ENCODE peak calls at places on chromosomes 1 and 21, in nine cellular contexts. Q is GM23248, L is astrocyte, O is HCT116, T is IMR-90, Y is H9, J is mesenchymal stem cell, C is adipocyte, V is fibroblast of lung. U is an unnamed sample. For H3K4me1 and H3K27me3, the result is how much of the 10 kb centered on the place peaks cover.

GRCh38 chr1:20370628-20371200 is 80.0 kb downstream of the VWA5B1 start:
- DNase-seq in V (no peak), O (no peak), J (no peak), C (peak), L (no peak), Q (no peak), T (no peak), Y (no peak), U (no peak)

GRCh38 chr1:160070243-160071163 is 543 bp upstream of the KCNJ10 start:
- DNase-seq in Y (peak), Q (peak), O (no peak), V (peak), L (peak), J (peak), C (peak), T (peak), U (peak)

GRCh38 chr21:36738489-36739126 is 39.7 kb downstream of the SIM2 start:
- DNase-seq in J (no peak), L (no peak), Q (no peak), T (no peak), Y (no peak), O (no peak), V (no peak), C (no peak), U (no peak)

GRCh38 chr21:45522986-45523385 is 19.3 kb downstream of the SLC19A1 start:
- DNase-seq in V (no peak), O (no peak), L (no peak), J (no peak), T (no peak), C (no peak), Y (no peak), Q (no peak), U (no peak)

GRCh38 chr1:143735764-143736461 is 235.9 kb downstream of the FAM72C start:
- DNase-seq in T (no peak), V (no peak), C (peak), J (no peak), Q (peak), Y (no peak), O (no peak), L (no peak), U (no peak)

GRCh38 chr1:8343464-8344001 is 25.6 kb downstream of the SLC45A1 start:
- DNase-seq in Q (peak), O (peak), J (peak), T (peak), L (peak), Y (peak), C (peak), V (peak), U (no peak)

GRCh38 chr1:214292317-214292716 is 11.4 kb downstream of the SMYD2 start:
- DNase-seq in Q (peak), V (peak), Y (no peak), C (no peak), O (no peak), J (peak), L (no peak), T (peak), U (no peak)

GRCh38 chr1:165726841-165727240 is 28.5 kb upstream of the ALDH9A1 start:
- DNase-seq in T (no peak), O (no peak), Y (no peak), V (no peak), Q (no peak), L (no peak), J (no peak), C (no peak), U (no peak)

GRCh38 chr1:209434631-209435217 is 148.8 kb upstream of the CAMK1G start:
- DNase-seq in Q (no peak), C (no peak), L (no peak), J (no peak), O (no peak), V (no peak), T (no peak), Y (no peak), U (no peak)

GRCh38 chr1:227778401-227778947 is 37.0 kb upstream of the PRSS38 start:
- DNase-seq in L (peak), T (peak), V (peak), Q (peak), O (no peak), J (peak), C (peak), Y (no peak), U (no peak)

GRCh38 chr1:167797005-167797404 is 75.2 kb downstream of the MPZL1 start:
- DNase-seq in Y (peak), Q (peak), J (peak), C (peak), O (no peak), V (peak), T (peak), L (peak), U (peak)

GRCh38 chr1:175221548-175222175 is 29.1 kb upstream of the KIAA0040 start:
- DNase-seq in L (peak), C (no peak), Q (peak), J (no peak), V (peak), Y (peak), O (no peak), T (no peak), U (peak)

GRCh38 chr1:1003618-1004419 is 3.9 kb upstream of the HES4 start:
- DNase-seq in L (no peak), Y (peak), C (no peak), O (no peak), Q (no peak), V (no peak), J (no peak), T (no peak), U (no peak)

GRCh38 chr21:42818328-42818749 is 61.0 kb downstream of the WDR4 start:
- DNase-seq in O (peak), V (peak), C (peak), Q (peak), Y (peak), J (peak), L (peak), T (peak), U (peak)

GRCh38 chr21:37702241-37702640 is 214.0 kb downstream of the KCNJ6 start:
- DNase-seq in L (no peak), V (no peak), C (no peak), Y (no peak), T (no peak), Q (no peak), J (no peak), O (no peak), U (no peak)

GRCh38 chr1:180248731-180249681 is 18.9 kb downstream of the LHX4 start:
- DNase-seq in T (no peak), Q (peak), J (no peak), Y (peak), C (no peak), V (no peak), O (no peak), L (no peak), U (no peak)

GRCh38 chr1:212229654-212230053 is 55.6 kb upstream of the PPP2R5A start:
- DNase-seq in T (peak), C (peak), Y (no peak), V (no peak), O (no peak), L (peak), Q (peak), J (peak), U (no peak)

GRCh38 chr1:57711326-57711725 is 287.5 kb upstream of the DAB1 start:
- DNase-seq in O (no peak), Y (no peak), Q (no peak), T (no peak), J (no peak), C (no peak), L (no peak), V (no peak), U (no peak)

GRCh38 chr1:27077968-27078367 is 65.3 kb upstream of the TENT5B start:
- DNase-seq in Y (no peak), V (no peak), J (no peak), C (no peak), Q (no peak), L (no peak), O (no peak), T (no peak), U (no peak)

GRCh38 chr1:246689409-246689997 is 34.7 kb upstream of the SCCPDH start:
- DNase-seq in Q (peak), O (peak), T (peak), V (peak), J (peak), L (peak), Y (peak), C (peak), U (peak)

GRCh38 chr21:37087188-37087587 is 14.1 kb downstream of the TTC3 start:
- DNase-seq in O (peak), L (peak), T (peak), Y (no peak), Q (peak), V (peak), C (peak), J (peak), U (no peak)

GRCh38 chr1:160826546-160826945 is 30.6 kb downstream of the LY9 start:
- DNase-seq in J (peak), L (peak), C (no peak), O (no peak), Q (no peak), T (no peak), V (no peak), Y (no peak), U (no peak)

GRCh38 chr1:201219481-201220387 is 29.1 kb downstream of the IGFN1 start:
- DNase-seq in V (no peak), T (no peak), J (no peak), Q (no peak), C (no peak), Y (no peak), L (no peak), O (no peak), U (no peak)

GRCh38 chr1:160095382-160096105 is 2.9 kb downstream of the IGSF8 start:
- DNase-seq in C (no peak), V (no peak), T (no peak), Y (peak), L (no peak), J (no peak), O (no peak), Q (no peak), U (peak)

GRCh38 chr1:15336866-15337265 is 72.8 kb upstream of the EFHD2 start:
- DNase-seq in Y (no peak), C (no peak), V (no peak), Q (no peak), J (no peak), L (no peak), O (no peak), T (no peak), U (no peak)

GRCh38 chr1:43445618-43446387 is 7.9 kb downstream of the HYI start:
- DNase-seq in Q (no peak), O (no peak), Y (peak), C (no peak), J (no peak), T (peak), V (no peak), L (no peak), U (no peak)

GRCh38 chr1:153474349-153474748 is 13.9 kb upstream of the S100A7 start:
- DNase-seq in J (no peak), O (no peak), T (no peak), Q (peak), Y (no peak), V (no peak), L (no peak), C (no peak), U (no peak)

GRCh38 chr21:26845066-26845749 is at the start of gene ADAMTS1:
- DNase-seq in T (peak), Y (peak), Q (peak), C (peak), L (peak), V (peak), O (no peak), J (peak), U (peak)

GRCh38 chr21:42593007-42593814 is 60.2 kb upstream of the PDE9A start:
- DNase-seq in J (peak), Y (peak), C (peak), Q (peak), L (no peak), V (peak), O (peak), T (peak), U (peak)

GRCh38 chr1:76292418-76293184 is 218.1 kb downstream of the ST6GALNAC3 start:
- DNase-seq in O (no peak), V (no peak), T (no peak), C (no peak), Y (no peak), L (no peak), Q (no peak), J (no peak), U (no peak)

GRCh38 chr1:205518616-205519540 is 14.4 kb downstream of the CDK18 start:
- DNase-seq in J (no peak), T (no peak), V (no peak), L (no peak), C (no peak), O (no peak), Q (no peak), Y (no peak), U (no peak)

GRCh38 chr1:205519541-205520131 is 15.2 kb downstream of the CDK18 start:
- DNase-seq in O (no peak), V (peak), Q (no peak), J (peak), T (no peak), L (no peak), Y (peak), C (no peak), U (peak)

GRCh38 chr1:205516362-205516761 is 11.9 kb downstream of the CDK18 start:
- DNase-seq in J (no peak), V (no peak), T (no peak), C (no peak), Q (no peak), Y (no peak), O (no peak), L (no peak), U (no peak)

GRCh38 chr1:205517288-205517687 is 12.8 kb downstream of the CDK18 start:
- DNase-seq in Y (no peak), C (no peak), V (no peak), L (no peak), O (no peak), Q (no peak), J (no peak), T (no peak), U (no peak)

DNA sequence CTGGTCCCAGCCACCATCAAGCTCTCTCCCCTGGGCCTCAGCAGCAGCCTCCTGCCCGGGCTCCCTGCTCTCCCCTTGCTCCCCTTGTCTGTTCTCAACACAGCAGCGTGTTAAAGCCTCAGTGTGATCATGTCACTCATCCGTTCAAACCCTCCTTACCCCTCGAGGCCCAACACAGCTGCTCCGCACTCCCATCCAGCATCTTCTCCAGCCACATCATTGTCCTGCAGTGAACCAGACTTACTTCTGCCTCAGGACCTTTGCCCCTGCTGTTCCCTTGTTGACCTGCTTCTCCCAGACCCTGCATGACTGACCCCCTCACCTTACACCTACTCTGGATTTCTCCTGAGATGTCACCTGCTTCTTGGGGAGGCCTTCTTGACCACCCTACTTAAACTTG is 13.3 kb downstream of the CDK18 start:
- DNase-seq in O (no peak), J (no peak), L (no peak), T (no peak), Q (no peak), Y (no peak), V (no peak), C (no peak), U (no peak)
- H3K4me1 ChIP-seq in O (under half), J (under half), L (under half), T (under half), Q (under half), Y (under half), V (under half), C (under half), U (under half)

GRCh38 chr1:217136895-217137205 is 413.6 kb upstream of the ESRRG start:
- DNase-seq in O (no peak), Y (peak), L (no peak), C (no peak), J (no peak), Q (no peak), V (no peak), T (no peak), U (no peak)

GRCh38 chr1:217138173-217138838 is 415.1 kb upstream of the ESRRG start:
- DNase-seq in Q (no peak), L (no peak), O (no peak), C (no peak), Y (no peak), V (no peak), T (no peak), J (no peak), U (no peak)

GRCh38 chr1:217135987-217136894 is 413.0 kb upstream of the ESRRG start:
- DNase-seq in Q (no peak), L (no peak), Y (peak), O (no peak), V (no peak), T (no peak), C (no peak), J (no peak), U (no peak)

GRCh38 chr1:217138839-217139466 is 415.7 kb upstream of the ESRRG start:
- DNase-seq in J (no peak), C (no peak), L (no peak), O (no peak), Q (no peak), V (no peak), T (no peak), Y (no peak), U (no peak)

DNA sequence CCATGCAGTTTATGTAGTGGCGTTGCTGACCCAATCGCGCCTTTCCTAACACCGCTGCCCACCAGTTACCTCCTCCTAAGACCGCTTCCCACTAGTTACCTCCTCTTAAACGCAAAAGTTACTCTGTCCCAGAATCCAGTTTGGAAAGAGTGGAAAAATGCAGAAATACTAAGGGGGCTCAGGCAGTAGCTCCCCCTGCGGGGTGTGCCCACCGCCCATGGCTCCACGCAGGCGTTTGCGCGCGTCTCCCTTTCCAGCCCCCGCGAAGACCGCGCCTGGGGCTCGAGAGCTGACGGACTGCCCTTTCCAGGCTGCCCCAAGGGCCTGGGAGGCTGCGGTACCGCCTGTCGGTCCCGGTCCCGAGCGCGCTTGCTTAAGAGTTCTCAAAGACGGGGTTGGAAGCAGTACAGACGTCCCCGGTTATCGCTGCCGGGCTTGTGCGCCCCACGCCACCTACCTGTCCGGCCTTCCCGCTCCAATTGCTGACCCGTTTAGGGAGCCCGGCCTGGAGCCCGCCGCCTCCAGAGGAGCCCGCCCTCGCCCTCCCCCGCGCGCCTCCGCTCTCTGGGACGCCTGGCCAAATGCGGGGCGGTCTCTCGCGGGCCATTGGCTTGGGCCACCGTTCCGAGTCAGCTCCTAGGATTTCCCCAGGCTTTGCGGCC is 414.1 kb upstream of the ESRRG start:
- DNase-seq in Q (no peak), Y (peak), J (no peak), O (no peak), C (no peak), V (no peak), T (no peak), L (no peak), U (no peak)
- H3K27me3 ChIP-seq in Q (half or more), Y (half or more), J (half or more), O (under half), C (half or more), V (under half), T (under half), L (half or more), U (half or more)

GRCh38 chr1:240031009-240031408 is 60.7 kb upstream of the FMN2 start:
- DNase-seq in Y (no peak), O (no peak), T (peak), V (peak), C (peak), J (peak), Q (peak), L (peak), U (no peak)
- H3K9ac ChIP-seq in Y (no peak), O (no peak), T (no peak), V (no peak), C (no peak), J (peak), Q (no peak), L (peak), U (no peak)

DNA sequence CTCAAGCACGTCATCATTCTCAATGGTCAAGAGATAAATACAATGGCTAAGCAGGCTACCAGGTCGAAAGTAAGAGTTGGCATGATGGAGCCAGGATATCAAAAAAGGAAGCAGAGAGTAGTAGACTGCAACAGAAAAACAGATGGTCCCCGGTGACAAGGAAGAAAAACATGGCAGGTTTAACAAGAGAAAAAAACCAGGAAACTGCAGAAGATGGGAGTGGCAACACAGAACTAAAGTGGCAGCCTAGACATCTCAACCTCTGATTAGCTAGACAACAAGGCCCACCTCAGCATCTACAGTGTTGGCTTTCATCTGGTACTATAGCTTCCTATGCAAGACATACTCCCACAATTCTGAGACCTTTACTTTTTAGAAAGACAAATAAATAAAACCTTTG is 3.1 kb downstream of the UBR4 start:
- DNase-seq in O (no peak), C (no peak), L (no peak), J (no peak), T (no peak), V (no peak), Y (no peak), Q (no peak), U (no peak)
- H3K4me1 ChIP-seq in O (under half), C (under half), L (under half), J (under half), T (under half), V (under half), Y (under half), Q (half or more), U (under half)

DNA sequence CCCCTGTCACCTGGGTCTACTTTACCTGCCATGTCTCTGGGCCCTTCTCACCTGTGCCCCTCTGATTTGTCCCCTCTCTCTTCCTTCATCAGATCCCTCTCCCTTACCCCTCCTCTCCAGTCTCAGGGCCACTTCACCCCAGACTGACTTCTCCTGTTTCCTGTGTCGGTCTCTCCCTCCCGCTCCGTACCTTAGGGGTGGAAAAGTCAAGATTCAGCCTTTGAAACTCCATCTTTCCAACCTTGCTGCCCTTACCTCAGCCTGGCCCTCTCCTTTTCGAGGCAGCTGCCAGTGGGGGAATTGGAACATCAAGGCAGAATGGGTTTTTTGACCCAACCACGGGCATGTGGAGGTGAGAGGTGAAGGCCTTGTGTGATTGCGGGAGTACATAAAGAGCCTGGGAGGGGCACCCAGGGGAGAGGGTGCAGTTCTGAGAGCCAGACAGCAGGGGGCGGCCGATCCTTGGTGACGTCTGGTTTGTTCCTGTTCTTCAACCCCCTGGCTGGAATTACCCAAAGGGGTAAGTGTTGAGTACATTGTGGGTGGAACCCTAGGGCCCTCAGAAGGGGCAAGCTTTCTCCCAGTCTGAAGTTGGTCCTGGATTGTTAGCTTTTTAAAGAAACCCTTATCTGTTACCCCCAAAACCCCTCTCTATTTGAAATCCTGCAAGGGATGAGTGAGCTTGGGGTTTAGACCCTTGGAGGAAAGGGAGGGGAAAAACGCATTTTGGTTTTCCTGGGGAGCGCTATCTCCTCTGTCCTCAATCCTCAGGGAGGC is 12.3 kb upstream of the DMBX1 start:
- DNase-seq in T (peak), O (peak), J (peak), C (peak), Y (peak), L (peak), V (peak), Q (peak), U (no peak)
- H3K27me3 ChIP-seq in T (half or more), O (under half), J (half or more), C (half or more), Y (under half), L (under half), V (under half), Q (under half), U (half or more)

DNA sequence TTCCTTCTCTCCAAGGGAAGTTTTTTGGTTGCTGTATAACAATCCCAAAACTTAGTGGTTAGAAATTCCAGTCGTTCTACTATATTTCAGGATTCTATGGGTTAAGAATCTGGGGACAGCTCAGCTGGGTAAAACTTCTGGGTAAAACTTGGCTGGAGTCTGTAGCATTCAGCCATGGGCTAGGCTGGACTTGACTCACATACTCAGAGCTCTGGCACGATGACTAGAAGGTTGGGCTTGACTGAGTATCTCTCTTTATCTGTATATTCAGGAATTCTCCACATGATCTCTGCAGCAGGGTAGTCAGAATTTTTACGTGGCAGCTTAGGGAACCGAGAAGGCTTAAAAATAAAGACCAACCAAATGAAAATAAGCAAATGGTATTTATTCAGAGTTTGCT is 28.2 kb upstream of the HRNR start:
- DNase-seq in J (no peak), L (peak), C (no peak), V (no peak), Q (peak), T (no peak), Y (no peak), O (no peak), U (no peak)
- H3K9ac ChIP-seq in J (no peak), L (no peak), C (no peak), V (no peak), Q (no peak), T (no peak), Y (no peak), O (no peak), U (no peak)

U was measured in NT2/D1.